ENCODE peak calls at places on chromosomes 7 and 10, in five cellular contexts. B is AG04450, U is uterus, N is fibroblast of mammary gland, I is NCI-H1092. Z is an unnamed sample.

GRCh38 chr7:79552463-79552862 is 99.0 kb upstream of the MAGI2 start:
- DNase-seq in B (no peak), U (no peak), N (no peak), I (no peak), Z (no peak)

GRCh38 chr10:56469482-56469881 is 108.4 kb upstream of the ZWINT start:
- DNase-seq in B (no peak), U (no peak), N (no peak), I (no peak), Z (no peak)

GRCh38 chr10:34743804-34744203 is 71.3 kb downstream of the PARD3 start:
- DNase-seq in B (no peak), U (peak), N (peak), I (no peak), Z (no peak)

GRCh38 chr10:129951251-129951808 is 12.7 kb downstream of the EBF3 start:
- DNase-seq in B (no peak), U (no peak), N (no peak), I (no peak), Z (no peak)

GRCh38 chr10:24394479-24395190 is 185.7 kb downstream of the KIAA1217 start:
- DNase-seq in B (no peak), U (no peak), N (no peak), I (no peak), Z (no peak)

GRCh38 chr10:70693619-70694286 is 21.4 kb downstream of the ADAMTS14 start:
- DNase-seq in B (peak), U (peak), N (peak), I (no peak), Z (no peak)

GRCh38 chr10:124152781-124153600 is 59.6 kb upstream of the CHST15 start:
- DNase-seq in B (peak), U (peak), N (peak), I (no peak), Z (peak)

GRCh38 chr7:94654764-94655561 is 970 bp downstream of the SGCE start:
- DNase-seq in B (no peak), U (peak), N (peak), I (peak), Z (no peak)

GRCh38 chr10:126500185-126500584 is 111.9 kb upstream of the ADAM12 start:
- DNase-seq in B (no peak), U (no peak), N (no peak), I (no peak), Z (no peak)

GRCh38 chr7:140689199-140690152 is 7.0 kb upstream of the NDUFB2 start:
- DNase-seq in B (no peak), U (no peak), N (no peak), I (no peak), Z (no peak)

GRCh38 chr10:68221196-68221595 is 10.7 kb downstream of the ATOH7 start:
- DNase-seq in B (no peak), U (no peak), N (peak), I (no peak), Z (no peak)

GRCh38 chr10:21737061-21737460 is 203.0 kb downstream of the MLLT10 start:
- DNase-seq in B (no peak), U (no peak), N (no peak), I (no peak), Z (peak)

GRCh38 chr10:104518891-104519290 is 122.2 kb upstream of the SORCS3 start:
- DNase-seq in B (no peak), U (no peak), N (no peak), I (no peak), Z (no peak)

GRCh38 chr7:29109815-29110385 is 36.4 kb downstream of the CPVL start:
- DNase-seq in B (no peak), U (no peak), N (no peak), I (no peak), Z (no peak)

GRCh38 chr7:157828881-157829280 is 492.1 kb downstream of the DNAJB6 start:
- DNase-seq in B (no peak), U (no peak), N (no peak), I (no peak), Z (no peak)

GRCh38 chr7:129882531-129882930 is 70.2 kb downstream of the UBE2H start:
- DNase-seq in B (no peak), U (no peak), N (peak), I (no peak), Z (no peak)

GRCh38 chr10:43816351-43817321 is 168.0 kb upstream of the ZNF32 start:
- DNase-seq in B (peak), U (peak), N (peak), I (no peak), Z (peak)

GRCh38 chr7:33459340-33459751 is 330.0 kb downstream of the BBS9 start:
- DNase-seq in B (peak), U (no peak), N (peak), I (peak), Z (no peak)

GRCh38 chr10:100158044-100158805 is 27.6 kb downstream of the ERLIN1 start:
- DNase-seq in B (no peak), U (no peak), N (no peak), I (no peak), Z (no peak)

GRCh38 chr7:159117366-159118219 is 27.1 kb downstream of the VIPR2 start:
- DNase-seq in B (no peak), U (peak), N (no peak), I (no peak), Z (no peak)

GRCh38 chr10:60687679-60688078 is 90.6 kb upstream of the CDK1 start:
- DNase-seq in B (no peak), U (no peak), N (no peak), I (no peak), Z (no peak)

GRCh38 chr10:20494474-20494873 is 402.6 kb downstream of the NEBL start:
- DNase-seq in B (no peak), U (no peak), N (peak), I (no peak), Z (no peak)

GRCh38 chr7:157372300-157373232 is 35.8 kb downstream of the DNAJB6 start:
- DNase-seq in B (no peak), U (no peak), N (no peak), I (no peak), Z (no peak)

GRCh38 chr10:132688580-132689420 is 97.1 kb downstream of the NKX6-2 start:
- DNase-seq in B (no peak), U (no peak), N (no peak), I (no peak), Z (no peak)

GRCh38 chr7:151199196-151199874 is 11.0 kb downstream of the H2BK1 start:
- DNase-seq in B (no peak), U (no peak), N (no peak), I (peak), Z (no peak)

GRCh38 chr7:13279854-13280435 is 592.5 kb downstream of the ARL4A start:
- DNase-seq in B (peak), U (no peak), N (peak), I (peak), Z (no peak)

GRCh38 chr7:101555269-101555920 is 73.7 kb downstream of the MYL10 start:
- DNase-seq in B (no peak), U (peak), N (no peak), I (no peak), Z (no peak)

GRCh38 chr10:13792011-13792410 is 205.2 kb downstream of the PRPF18 start:
- DNase-seq in B (no peak), U (no peak), N (no peak), I (peak), Z (no peak)

GRCh38 chr10:60572511-60573194 is 183.0 kb upstream of the ANK3 start:
- DNase-seq in B (peak), U (no peak), N (peak), I (peak), Z (no peak)

GRCh38 chr7:35253680-35254495 is at the start of gene TBX20:
- DNase-seq in B (no peak), U (no peak), N (peak), I (peak), Z (no peak)

Z was measured in GF-D8.